ENCODE peak calls at places on chromosome 2, in nine cellular contexts. I is cardiac muscle cell, S is astrocyte of the spinal cord, M is HFF-Myc, A is suprapubic skin, L is A549, B is MCF 10A, Y is pancreas, H is RWPE1. Z is an unnamed sample.

GRCh38 chr2:240787521-240788472 is 32.2 kb downstream of the KIF1A start:
- DNase-seq in I (no peak), S (no peak), M (no peak), A (no peak), L (no peak), B (no peak), Y (no peak), H (no peak), Z (peak)

GRCh38 chr2:176138526-176139169 is 9.1 kb downstream of the HOXD8 start:
- DNase-seq in I (no peak), S (no peak), M (no peak), A (peak), L (no peak), B (no peak), Y (no peak), H (no peak), Z (no peak)

GRCh38 chr2:1618974-1619373 is 125.3 kb downstream of the PXDN start:
- DNase-seq in I (no peak), S (no peak), M (no peak), A (no peak), L (no peak), B (no peak), Y (no peak), H (no peak), Z (no peak)

GRCh38 chr2:160666019-160666676 is 172.5 kb upstream of the RBMS1 start:
- DNase-seq in I (peak), S (peak), M (peak), A (no peak), L (peak), B (peak), Y (no peak), H (peak), Z (no peak)

GRCh38 chr2:9187620-9188214 is 18.9 kb upstream of the ASAP2 start:
- DNase-seq in I (no peak), S (no peak), M (no peak), A (no peak), L (no peak), B (no peak), Y (no peak), H (no peak), Z (no peak)

GRCh38 chr2:181977661-181978350 is 7.8 kb upstream of the PPP1R1C start:
- DNase-seq in I (no peak), S (no peak), M (no peak), A (no peak), L (peak), B (peak), Y (no peak), H (peak), Z (no peak)

GRCh38 chr2:127011136-127011740 is 95.7 kb downstream of the BIN1 start:
- DNase-seq in I (no peak), S (no peak), M (no peak), A (no peak), L (no peak), B (no peak), Y (no peak), H (no peak), Z (no peak)

GRCh38 chr2:120938132-120938771 is 202.6 kb downstream of the GLI2 start:
- DNase-seq in I (no peak), S (no peak), M (no peak), A (no peak), L (peak), B (no peak), Y (no peak), H (no peak), Z (no peak)

GRCh38 chr2:189421644-189422043 is 19.6 kb upstream of the WDR75 start:
- DNase-seq in I (no peak), S (peak), M (peak), A (no peak), L (peak), B (peak), Y (no peak), H (no peak), Z (no peak)

GRCh38 chr2:203584784-203585183 is 49.7 kb upstream of the RAPH1 start:
- DNase-seq in I (no peak), S (no peak), M (no peak), A (no peak), L (no peak), B (no peak), Y (no peak), H (no peak), Z (no peak)

GRCh38 chr2:45040786-45041185 is 31.5 kb upstream of the SIX2 start:
- DNase-seq in I (peak), S (no peak), M (no peak), A (no peak), L (no peak), B (no peak), Y (no peak), H (no peak), Z (no peak)

GRCh38 chr2:40625849-40626248 is 174.0 kb upstream of the SLC8A1 start:
- DNase-seq in I (no peak), S (peak), M (no peak), A (no peak), L (no peak), B (peak), Y (no peak), H (peak), Z (no peak)

GRCh38 chr2:20212871-20213503 is 11.9 kb downstream of the SDC1 start:
- DNase-seq in I (no peak), S (no peak), M (no peak), A (no peak), L (no peak), B (peak), Y (no peak), H (peak), Z (no peak)

GRCh38 chr2:4039999-4040398 is 336.6 kb downstream of the DCDC2C start:
- DNase-seq in I (no peak), S (no peak), M (no peak), A (no peak), L (no peak), B (no peak), Y (no peak), H (no peak), Z (no peak)

GRCh38 chr2:200131307-200131706 is 175.2 kb upstream of the SPATS2L start:
- DNase-seq in I (no peak), S (no peak), M (no peak), A (no peak), L (no peak), B (no peak), Y (no peak), H (no peak), Z (no peak)

GRCh38 chr2:216695401-216695821 is at the start of gene IGFBP5:
- DNase-seq in I (peak), S (peak), M (peak), A (peak), L (no peak), B (peak), Y (peak), H (no peak), Z (peak)

GRCh38 chr2:81276595-81276994 is 972.0 kb upstream of the LRRTM1 start:
- DNase-seq in I (no peak), S (no peak), M (no peak), A (no peak), L (no peak), B (no peak), Y (no peak), H (no peak), Z (no peak)

GRCh38 chr2:43027103-43027482 is 199.3 kb downstream of the ZFP36L2 start:
- DNase-seq in I (no peak), S (no peak), M (no peak), A (no peak), L (no peak), B (peak), Y (no peak), H (no peak), Z (no peak)

GRCh38 chr2:162085090-162085891 is 11.3 kb upstream of the DPP4 start:
- DNase-seq in I (no peak), S (peak), M (no peak), A (no peak), L (no peak), B (peak), Y (no peak), H (no peak), Z (no peak)

GRCh38 chr2:150907466-150907865 is 354.2 kb downstream of the RBM43 start:
- DNase-seq in I (peak), S (no peak), M (no peak), A (no peak), L (no peak), B (no peak), Y (no peak), H (no peak), Z (no peak)

GRCh38 chr2:150911766-150912280 is 349.8 kb downstream of the RBM43 start:
- DNase-seq in I (no peak), S (peak), M (peak), A (peak), L (peak), B (peak), Y (no peak), H (peak), Z (no peak)

GRCh38 chr2:150909090-150909489 is 352.6 kb downstream of the RBM43 start:
- DNase-seq in I (no peak), S (no peak), M (no peak), A (no peak), L (no peak), B (peak), Y (no peak), H (no peak), Z (no peak)

GRCh38 chr2:150909613-150910012 is 352.1 kb downstream of the RBM43 start:
- DNase-seq in I (no peak), S (no peak), M (no peak), A (no peak), L (peak), B (peak), Y (no peak), H (no peak), Z (no peak)
- TF ChIP-seq CTCF in I (no peak), S (peak), M (no peak), A (no peak), L (no peak), B (no peak), Y (no peak), H (no peak), Z (peak)

GRCh38 chr2:47195149-47195548 is 40.0 kb upstream of the STPG4 start:
- DNase-seq in I (no peak), S (peak), M (no peak), A (no peak), L (peak), B (peak), Y (no peak), H (peak), Z (no peak)
- TF ChIP-seq CTCF in I (no peak), S (no peak), M (no peak), A (no peak), L (peak), B (no peak), Y (no peak), H (no peak), Z (no peak)

GRCh38 chr2:70639841-70640448 is 86.3 kb upstream of the TGFA start:
- DNase-seq in I (no peak), S (no peak), M (no peak), A (no peak), L (no peak), B (no peak), Y (no peak), H (no peak), Z (no peak)

GRCh38 chr2:70641263-70641784 is 87.7 kb upstream of the TGFA start:
- DNase-seq in I (no peak), S (peak), M (no peak), A (no peak), L (no peak), B (no peak), Y (no peak), H (no peak), Z (no peak)

GRCh38 chr2:70646429-70646828 is 92.8 kb upstream of the TGFA start:
- DNase-seq in I (no peak), S (no peak), M (no peak), A (no peak), L (no peak), B (no peak), Y (no peak), H (no peak), Z (no peak)

GRCh38 chr2:70645733-70646420 is 92.3 kb upstream of the TGFA start:
- DNase-seq in I (peak), S (no peak), M (no peak), A (no peak), L (peak), B (peak), Y (no peak), H (peak), Z (peak)

GRCh38 chr2:70643715-70644114 is 90.1 kb upstream of the TGFA start:
- DNase-seq in I (peak), S (no peak), M (no peak), A (no peak), L (peak), B (peak), Y (peak), H (peak), Z (no peak)
- TF ChIP-seq CTCF in I (peak), S (peak), M (peak), A (no peak), L (peak), B (peak), Y (no peak), H (peak), Z (peak)

GRCh38 chr2:74886811-74887210 is 52.9 kb downstream of the HK2 start:
- DNase-seq in I (no peak), S (no peak), M (no peak), A (no peak), L (peak), B (no peak), Y (no peak), H (no peak), Z (no peak)
- TF ChIP-seq CTCF in I (peak), S (peak), M (no peak), A (no peak), L (peak), B (no peak), Y (no peak), H (no peak), Z (no peak)

Z was measured in glutamatergic neuron.